ENCODE peak calls at places on chromosomes 16 and 17, in five cellular contexts. G, R, N, T and X are unnamed samples.

GRCh38 chr16:85601730-85602401 is 11.3 kb upstream of the GSE1 start:
- DNase-seq in R (no peak), T (peak; percentile 21), G (no peak), N (no peak), X (no peak)

GRCh38 chr16:55943257-55943656 is 68.1 kb upstream of the CES5A start:
- DNase-seq in T (no peak), G (no peak), R (no peak), N (no peak), X (peak; percentile 5)

GRCh38 chr17:81665205-81666091 is 957 bp downstream of the OXLD1 start:
- DNase-seq in T (no peak), R (peak; percentile 45), G (no peak), N (no peak), X (peak; percentile 24)

GRCh38 chr17:65561394-65562205 is at the start of gene AXIN2:
- DNase-seq in G (peak; percentile 72), R (peak; percentile 87), T (peak; percentile 89), N (peak; percentile 93), X (peak; percentile 84)

GRCh38 chr17:72362466-72363335 is 241.9 kb downstream of the SOX9 start:
- DNase-seq in T (peak; percentile 61), G (peak; percentile 79), R (no peak), N (no peak), X (peak; percentile 93)

GRCh38 chr16:89197633-89198416 is 2.5 kb downstream of the SLC22A31 start:
- DNase-seq in T (no peak), N (no peak), G (no peak), R (no peak), X (no peak)

GRCh38 chr17:80474933-80475915 is 1.2 kb downstream of the NPTX1 start:
- DNase-seq in R (no peak), G (no peak), N (no peak), T (no peak), X (no peak)

GRCh38 chr16:51569204-51569911 is 418.3 kb upstream of the SALL1 start:
- DNase-seq in N (no peak), G (no peak), R (peak; percentile 6), T (no peak), X (peak; percentile 40)

GRCh38 chr17:27553019-27553511 is 77.9 kb upstream of the LGALS9 start:
- DNase-seq in N (no peak), R (peak; percentile 15), T (no peak), G (peak; percentile 68), X (peak; percentile 59)

GRCh38 chr17:79799538-79800324 is 2.9 kb upstream of the CBX8 start:
- DNase-seq in N (no peak), G (no peak), T (no peak), R (no peak), X (no peak)

GRCh38 chr17:43445009-43445589 is 38.7 kb upstream of the DHX8 start:
- DNase-seq in G (no peak), N (no peak), T (no peak), R (no peak), X (no peak)

GRCh38 chr17:74522381-74523090 is 8.7 kb downstream of the CD300LB start:
- DNase-seq in T (no peak), R (no peak), N (peak; percentile 51), G (no peak), X (no peak)

GRCh38 chr16:30793508-30794069 is 6.6 kb upstream of the ZNF629 start:
- DNase-seq in R (no peak), G (peak; percentile 32), T (no peak), N (no peak), X (no peak)

GRCh38 chr17:76166168-76166567 is 25.1 kb upstream of the FOXJ1 start:
- DNase-seq in G (no peak), N (no peak), R (no peak), T (no peak), X (peak; percentile 68)

GRCh38 chr17:19380551-19381284 is 2.4 kb downstream of the MAPK7 start:
- DNase-seq in N (peak; percentile 66), R (no peak), G (no peak), T (no peak), X (no peak)

GRCh38 chr17:79189264-79189663 is 114.6 kb downstream of the ENGASE start:
- DNase-seq in G (no peak), N (no peak), R (no peak), T (no peak), X (no peak)

GRCh38 chr16:78844682-78845081 is 745.2 kb downstream of the WWOX start:
- DNase-seq in N (no peak), R (no peak), T (no peak), G (no peak), X (no peak)

GRCh38 chr17:29358421-29358820 is 31.7 kb upstream of the TAOK1 start:
- DNase-seq in G (no peak), N (no peak), R (no peak), T (no peak), X (no peak)

GRCh38 chr16:4934591-4934990 is 2.4 kb downstream of the PPL start:
- DNase-seq in R (no peak), T (no peak), G (no peak), N (no peak), X (no peak)
- TF ChIP-seq CTCF in R (no peak), T (no peak), G (no peak), N (no peak), X (no peak)

DNA sequence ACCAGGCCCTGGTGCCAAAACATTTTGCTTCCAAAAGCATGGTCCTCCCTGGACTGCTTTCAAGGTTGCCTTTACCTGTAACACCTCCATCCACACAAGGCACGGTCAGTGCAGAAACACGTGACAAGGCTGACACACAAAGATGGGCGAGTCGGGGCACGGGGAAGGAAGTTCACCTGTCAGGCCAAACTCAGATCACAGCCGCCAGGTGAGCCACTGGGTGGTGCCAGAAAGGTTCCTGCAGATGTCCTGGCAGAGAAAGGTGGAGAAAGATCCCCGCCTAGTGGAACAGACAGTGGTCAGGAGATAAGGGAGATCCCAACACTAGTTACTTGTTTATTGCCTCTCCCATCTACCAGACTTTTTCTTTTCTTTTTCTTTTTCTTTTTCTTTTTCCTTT is 155.3 kb downstream of the AIPL1 start:
- DNase-seq in T (no peak), N (no peak), R (peak; percentile 55), G (peak; percentile 42), X (no peak)
- TF ChIP-seq CTCF in T (no peak), N (no peak), R (no peak), G (peak; percentile 50), X (no peak)

GRCh38 chr16:66696669-66697630 is at the start of gene CMTM4:
- DNase-seq in N (peak; percentile 94), G (peak; percentile 62), R (peak; percentile 95), T (peak; percentile 87), X (peak; percentile 77)
- TF ChIP-seq CTCF in N (peak; percentile 29), G (no peak), R (no peak), T (peak; percentile 2), X (no peak)

GRCh38 chr17:2067048-2067452 is 12.1 kb downstream of the HIC1 start:
- DNase-seq in T (no peak), R (no peak), N (no peak), G (no peak), X (no peak)
- TF ChIP-seq CTCF in T (no peak), R (no peak), N (no peak), G (no peak), X (no peak)

DNA sequence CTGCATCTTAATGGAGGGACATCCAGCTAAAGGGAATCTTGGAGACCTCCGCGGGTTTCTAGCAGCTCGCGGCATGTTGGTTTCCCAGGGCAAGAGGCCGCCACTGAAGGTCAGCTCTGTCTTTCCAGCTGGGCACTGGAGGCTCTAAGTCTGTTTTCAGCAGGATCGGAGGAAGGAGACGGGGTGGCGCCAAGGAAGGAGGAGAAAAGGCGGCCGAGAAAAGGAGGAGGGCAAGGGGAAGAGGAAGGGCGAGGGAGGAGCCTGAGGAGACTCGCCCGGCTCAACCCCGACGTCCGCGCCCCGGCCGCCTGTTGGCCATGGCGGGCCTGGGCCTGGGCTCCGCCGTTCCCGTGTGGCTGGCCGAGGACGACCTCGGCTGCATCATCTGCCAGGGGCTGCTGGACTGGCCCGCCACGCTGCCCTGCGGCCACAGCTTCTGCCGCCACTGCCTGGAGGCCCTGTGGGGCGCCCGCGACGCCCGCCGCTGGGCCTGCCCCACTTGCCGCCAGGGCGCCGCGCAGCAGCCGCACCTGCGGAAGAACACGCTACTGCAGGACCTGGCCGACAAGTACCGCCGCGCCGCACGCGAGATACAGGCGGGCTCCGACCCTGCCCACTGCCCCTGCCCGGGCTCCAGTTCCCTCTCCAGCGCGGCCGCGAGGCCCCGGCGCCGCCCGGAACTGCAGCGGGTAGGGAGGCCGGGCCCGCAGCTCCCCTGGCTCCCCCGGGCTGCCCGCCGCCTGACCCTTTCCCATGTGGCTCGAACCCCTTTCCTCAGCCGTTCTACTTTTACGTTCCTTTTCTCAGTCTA is at the start of gene RNF135:
- DNase-seq in N (peak; percentile 94), T (peak; percentile 88), R (peak; percentile 85), G (peak; percentile 77), X (peak; percentile 83)
- TF ChIP-seq CTCF in N (peak; percentile 72), T (peak; percentile 27), R (peak; percentile 39), G (peak; percentile 31), X (no peak)

GRCh38 chr16:23877107-23878070 is 41.6 kb downstream of the PRKCB start:
- DNase-seq in N (no peak), R (no peak), T (no peak), G (no peak), X (no peak)
- TF ChIP-seq CTCF in N (no peak), R (no peak), T (no peak), G (no peak), X (no peak)